ENCODE peak calls at places on chromosomes 16 and 17, in six cellular contexts. P is mucosa of descending colon; Y is memory B cell; G is endodermal cell; Z is HCEC 1CT; M is activated T-cell treated with anti-CD3 and anti-CD28 coated beads, Interleukin-2, amount 50 U/mL, for 4 hours. D is an unnamed sample.

GRCh38 chr17:4908711-4909496 is 6.0 kb upstream of the CHRNE start:
- DNase-seq in P (peak; percentile 92), Y (peak; percentile 71), G (peak; percentile 99), Z (peak; percentile 90), M (peak; percentile 62), D (peak; percentile 97)

GRCh38 chr17:39199673-39199985 is 454 bp upstream of the RPL19 start:
- DNase-seq in P (peak; percentile 47), Y (no peak), G (no peak), Z (no peak), M (no peak), D (no peak)

GRCh38 chr17:16342979-16343378 is 10.3 kb downstream of the CENPV start:
- DNase-seq in P (no peak), Y (no peak), G (no peak), Z (peak; percentile 32), M (no peak), D (peak; percentile 83)

GRCh38 chr16:82185012-82185411 is 15.0 kb upstream of the MPHOSPH6 start:
- DNase-seq in P (no peak), Y (no peak), G (no peak), Z (peak; percentile 50), M (no peak), D (no peak)

GRCh38 chr16:57092786-57093301 is 461 bp downstream of the CPNE2 start:
- DNase-seq in P (peak; percentile 78), Y (peak; percentile 50), G (peak; percentile 84), Z (no peak), M (peak; percentile 47), D (no peak)

GRCh38 chr17:37506678-37507077 is 17.0 kb downstream of the DUSP14 start:
- DNase-seq in P (no peak), Y (peak; percentile 12), G (peak; percentile 94), Z (peak; percentile 61), M (no peak), D (no peak)

GRCh38 chr17:40432864-40433528 is 10.3 kb upstream of the IGFBP4 start:
- DNase-seq in P (no peak), Y (no peak), G (no peak), Z (no peak), M (no peak), D (no peak)

GRCh38 chr17:83199500-83200201 is 120.2 kb downstream of the METRNL start:
- DNase-seq in P (peak; percentile 54), Y (peak; percentile 33), G (no peak), Z (peak; percentile 57), M (peak; percentile 34), D (peak; percentile 91)

GRCh38 chr17:47615766-47616424 is 33.8 kb upstream of the KPNB1 start:
- DNase-seq in P (no peak), Y (peak; percentile 48), G (no peak), Z (peak; percentile 42), M (no peak), D (no peak)

GRCh38 chr17:39150795-39151679 is at the start of gene PLXDC1:
- DNase-seq in P (peak; percentile 36), Y (no peak), G (peak; percentile 79), Z (no peak), M (no peak), D (no peak)

GRCh38 chr16:10597184-10597583 is 16.8 kb upstream of the EMP2 start:
- DNase-seq in P (no peak), Y (no peak), G (no peak), Z (no peak), M (no peak), D (no peak)

GRCh38 chr16:2770057-2770780 is 6.9 kb downstream of the ELOB start:
- DNase-seq in P (peak; percentile 63), Y (no peak), G (peak; percentile 73), Z (peak; percentile 23), M (no peak), D (peak; percentile 78)

GRCh38 chr17:45646288-45646988 is 137.7 kb upstream of the CRHR1 start:
- DNase-seq in P (no peak), Y (no peak), G (no peak), Z (no peak), M (no peak), D (peak; percentile 42)

GRCh38 chr16:88468289-88469129 is 15.4 kb downstream of the ZFPM1 start:
- DNase-seq in P (no peak), Y (no peak), G (peak; percentile 97), Z (no peak), M (no peak), D (no peak)

GRCh38 chr17:77571141-77571540 is 387.4 kb upstream of the TNRC6C start:
- DNase-seq in P (no peak), Y (no peak), G (peak; percentile 56), Z (no peak), M (no peak), D (no peak)

GRCh38 chr16:69114976-69115355 is 9.5 kb downstream of the HAS3 start:
- DNase-seq in P (no peak), Y (no peak), G (no peak), Z (no peak), M (no peak), D (peak; percentile 62)

GRCh38 chr16:30958164-30959083 is 870 bp downstream of the SETD1A start:
- DNase-seq in P (no peak), Y (no peak), G (peak; percentile 87), Z (peak; percentile 65), M (no peak), D (peak; percentile 86)

GRCh38 chr16:466651-467050 is 41.2 kb downstream of the RAB11FIP3 start:
- DNase-seq in P (no peak), Y (no peak), G (no peak), Z (no peak), M (no peak), D (no peak)

GRCh38 chr16:25148568-25149215 is 37.1 kb downstream of the LCMT1 start:
- DNase-seq in P (no peak), Y (no peak), G (peak; percentile 86), Z (no peak), M (no peak), D (no peak)

GRCh38 chr17:28372203-28372944 is 880 bp downstream of the SARM1 start:
- DNase-seq in P (no peak), Y (no peak), G (no peak), Z (peak; percentile 15), M (no peak), D (peak; percentile 85)

GRCh38 chr17:48577330-48577945 is 712 bp downstream of the HOXB4 start:
- DNase-seq in P (no peak), Y (no peak), G (no peak), Z (peak; percentile 78), M (no peak), D (no peak)

GRCh38 chr16:89193021-89193575 is 7.2 kb downstream of the SLC22A31 start:
- DNase-seq in P (peak; percentile 65), Y (no peak), G (peak; percentile 91), Z (peak; percentile 74), M (no peak), D (peak; percentile 94)

GRCh38 chr16:11977206-11978041 is 890 bp downstream of the SNX29 start:
- DNase-seq in P (no peak), Y (no peak), G (peak; percentile 55), Z (peak; percentile 88), M (no peak), D (no peak)

GRCh38 chr16:17802566-17802965 is 331.8 kb upstream of the XYLT1 start:
- DNase-seq in P (no peak), Y (no peak), G (no peak), Z (no peak), M (no peak), D (no peak)

GRCh38 chr17:70804161-70804560 is 634.8 kb downstream of the KCNJ2 start:
- DNase-seq in P (no peak), Y (no peak), G (no peak), Z (peak; percentile 40), M (no peak), D (no peak)

GRCh38 chr16:27364493-27365141 is 37.4 kb upstream of the IL21R start:
- DNase-seq in P (peak; percentile 48), Y (no peak), G (no peak), Z (no peak), M (no peak), D (no peak)

GRCh38 chr16:74268372-74268782 is 28.2 kb upstream of the PSMD7 start:
- DNase-seq in P (no peak), Y (no peak), G (no peak), Z (no peak), M (no peak), D (no peak)

GRCh38 chr16:73000020-73000906 is 47.7 kb downstream of the ZFHX3 start:
- DNase-seq in P (no peak), Y (no peak), G (no peak), Z (no peak), M (no peak), D (peak; percentile 79)

GRCh38 chr16:88920618-88921602 is 54.5 kb upstream of the PABPN1L start:
- DNase-seq in P (peak; percentile 75), Y (peak; percentile 62), G (no peak), Z (no peak), M (no peak), D (no peak)

GRCh38 chr17:7177954-7178477 is 1.2 kb downstream of the ASGR1 start:
- DNase-seq in P (no peak), Y (no peak), G (peak; percentile 87), Z (no peak), M (no peak), D (peak; percentile 56)

GRCh38 chr16:85460252-85460982 is 152.7 kb upstream of the GSE1 start:
- DNase-seq in P (no peak), Y (no peak), G (peak; percentile 65), Z (no peak), M (no peak), D (no peak)